ENCODE peak calls at places on chromosomes 2 and 18, in four cellular contexts. C is heart right ventricle, W is endothelial cell of umbilical vein, F is mucosa of descending colon. X is an unnamed sample.

GRCh38 chr2:28296904-28297303 is 95.8 kb upstream of the FOSL2 start:
- DNase-seq in C (no peak), W (no peak), F (no peak), X (no peak)

GRCh38 chr2:18830962-18831361 is 241.6 kb upstream of the NT5C1B start:
- DNase-seq in C (no peak), F (no peak), W (no peak), X (no peak)

GRCh38 chr2:95314964-95315611 is 17.9 kb downstream of the KCNIP3 start:
- DNase-seq in W (peak), C (peak), F (peak), X (no peak)

GRCh38 chr2:11996618-11997017 is 250.2 kb downstream of the LPIN1 start:
- DNase-seq in F (no peak), W (no peak), C (no peak), X (no peak)

GRCh38 chr18:2207294-2207693 is 364.0 kb downstream of the METTL4 start:
- DNase-seq in C (no peak), F (no peak), W (no peak), X (no peak)

GRCh38 chr2:138846216-138846821 is 66.1 kb upstream of the NXPH2 start:
- DNase-seq in W (peak), F (no peak), C (no peak), X (no peak)

GRCh38 chr2:165533331-165533730 is 63.8 kb downstream of the CSRNP3 start:
- DNase-seq in F (no peak), C (no peak), W (no peak), X (no peak)

GRCh38 chr2:40303746-40304145 is 148.1 kb downstream of the SLC8A1 start:
- DNase-seq in F (no peak), C (no peak), W (no peak), X (no peak)

GRCh38 chr2:160035125-160035524 is 27.3 kb downstream of the PLA2R1 start:
- DNase-seq in W (no peak), F (no peak), C (no peak), X (no peak)

GRCh38 chr2:26765475-26766200 is 1.6 kb downstream of the SLC35F6 start:
- DNase-seq in C (no peak), W (no peak), F (no peak), X (no peak)

GRCh38 chr2:224479826-224480225 is 77.9 kb upstream of the FAM124B start:
- DNase-seq in F (no peak), W (no peak), C (no peak), X (no peak)

GRCh38 chr2:3745901-3746300 is 42.5 kb downstream of the DCDC2C start:
- DNase-seq in F (no peak), W (no peak), C (no peak), X (no peak)

GRCh38 chr2:157592983-157593382 is 35.7 kb downstream of the ACVR1C start:
- DNase-seq in W (peak), C (no peak), F (no peak), X (no peak)

GRCh38 chr2:31586230-31586629 is 5.5 kb upstream of the SRD5A2 start:
- DNase-seq in C (no peak), W (no peak), F (no peak), X (no peak)

GRCh38 chr2:205511666-205512065 is 170.6 kb upstream of the NRP2 start:
- DNase-seq in C (no peak), W (no peak), F (no peak), X (no peak)

GRCh38 chr2:38443021-38443541 is 66.0 kb upstream of the ATL2 start:
- DNase-seq in C (no peak), W (no peak), F (no peak), X (no peak)

GRCh38 chr2:16400127-16400623 is 265.5 kb downstream of the CYRIA start:
- DNase-seq in W (no peak), F (peak), C (peak), X (no peak)

GRCh38 chr2:217103752-217104540 is 244.1 kb upstream of the TNP1 start:
- DNase-seq in C (no peak), F (no peak), W (no peak), X (no peak)

GRCh38 chr18:49861659-49862058 is 48.3 kb upstream of the ACAA2 start:
- DNase-seq in C (no peak), W (peak), F (no peak), X (no peak)

GRCh38 chr2:215367647-215368492 is 56.0 kb downstream of the ATIC start:
- DNase-seq in W (peak), F (no peak), C (no peak), X (no peak)

GRCh38 chr2:149490296-149490695 is 97.3 kb downstream of the MMADHC start:
- DNase-seq in W (peak), F (no peak), C (no peak), X (no peak)

GRCh38 chr2:58428286-58428552 is 187.1 kb upstream of the FANCL start:
- DNase-seq in C (no peak), F (no peak), W (no peak), X (no peak)

GRCh38 chr2:239716536-239717318 is 308.4 kb downstream of the NDUFA10 start:
- DNase-seq in F (no peak), W (no peak), C (no peak), X (peak)

GRCh38 chr2:47065771-47066380 is 89.2 kb downstream of the STPG4 start:
- DNase-seq in F (peak), C (no peak), W (peak), X (no peak)

GRCh38 chr2:168593713-168594112 is 137.6 kb downstream of the CERS6 start:
- DNase-seq in C (no peak), F (no peak), W (no peak), X (no peak)

GRCh38 chr2:24920813-24921441 is 890 bp upstream of the ADCY3 start:
- DNase-seq in W (peak), F (no peak), C (no peak), X (no peak)

GRCh38 chr2:44776924-44777480 is 164.5 kb upstream of the SIX3 start:
- DNase-seq in W (no peak), F (no peak), C (no peak), X (no peak)

GRCh38 chr2:219484343-219485200 is 14.1 kb upstream of the GMPPA start:
- DNase-seq in W (no peak), F (no peak), C (no peak), X (no peak)

GRCh38 chr2:136121511-136121910 is 3.6 kb upstream of the CXCR4 start:
- DNase-seq in C (no peak), W (no peak), F (no peak), X (no peak)

GRCh38 chr2:31535753-31536152 is 45.0 kb downstream of the SRD5A2 start:
- DNase-seq in W (no peak), C (no peak), F (no peak), X (no peak)

GRCh38 chr2:59900728-59901452 is 652.6 kb downstream of the BCL11A start:
- DNase-seq in F (no peak), W (no peak), C (no peak), X (no peak)

GRCh38 chr2:53268086-53268485 is 499.5 kb upstream of the CHAC2 start:
- DNase-seq in C (no peak), F (no peak), W (no peak), X (no peak)

X was measured in lower leg skin.